ENCODE peak calls at places on chromosome 11, in eight cellular contexts. V is sciatic nerve, J is AG04449, F is non-pigmented ciliary epithelial cell, B is neuronal stem cell, L is dermis microvascular lymphatic vessel endothelial cell, X is EH, Z is Kasumi-1. G is an unnamed sample.

GRCh38 chr11:92125316-92125715 is 99.3 kb upstream of the FAT3 start:
- DNase-seq in V (no peak), J (no peak), F (no peak), B (no peak), L (no peak), X (peak), Z (no peak), G (no peak)

GRCh38 chr11:63845305-63845704 is 6.4 kb downstream of the MARK2 start:
- DNase-seq in V (no peak), J (no peak), F (peak), B (no peak), L (peak), X (peak), Z (no peak), G (no peak)

GRCh38 chr11:132125855-132126841 is 755.7 kb downstream of the NTM start:
- DNase-seq in V (no peak), J (no peak), F (no peak), B (peak), L (no peak), X (peak), Z (no peak), G (no peak)

GRCh38 chr11:23364076-23364475 is 503.8 kb upstream of the CCDC179 start:
- DNase-seq in V (no peak), J (no peak), F (no peak), B (no peak), L (no peak), X (no peak), Z (no peak), G (no peak)

GRCh38 chr11:62545437-62546243 is 966 bp downstream of the AHNAK start:
- DNase-seq in V (peak), J (peak), F (peak), B (peak), L (peak), X (peak), Z (peak), G (peak)

GRCh38 chr11:119751281-119752060 is 22.5 kb upstream of the NECTIN1 start:
- DNase-seq in V (no peak), J (no peak), F (no peak), B (no peak), L (no peak), X (no peak), Z (no peak), G (no peak)

GRCh38 chr11:104146421-104146820 is 17.5 kb downstream of the PDGFD start:
- DNase-seq in V (no peak), J (no peak), F (no peak), B (no peak), L (no peak), X (peak), Z (no peak), G (no peak)

GRCh38 chr11:15985127-15985862 is 371.1 kb downstream of the SOX6 start:
- DNase-seq in V (no peak), J (no peak), F (no peak), B (no peak), L (no peak), X (no peak), Z (no peak), G (no peak)

GRCh38 chr11:64800633-64801464 is 2.2 kb downstream of the MAP4K2 start:
- DNase-seq in V (no peak), J (no peak), F (no peak), B (no peak), L (no peak), X (no peak), Z (no peak), G (no peak)

GRCh38 chr11:27330633-27331270 is 32.3 kb downstream of the CCDC34 start:
- DNase-seq in V (no peak), J (no peak), F (no peak), B (no peak), L (no peak), X (no peak), Z (no peak), G (no peak)

GRCh38 chr11:119589011-119589410 is 140.0 kb downstream of the NECTIN1 start:
- DNase-seq in V (no peak), J (no peak), F (no peak), B (no peak), L (no peak), X (no peak), Z (no peak), G (no peak)

GRCh38 chr11:71139516-71140205 is 112.7 kb downstream of the SHANK2 start:
- DNase-seq in V (peak), J (no peak), F (no peak), B (no peak), L (no peak), X (no peak), Z (no peak), G (peak)

GRCh38 chr11:128544625-128545024 is 42.7 kb downstream of the ETS1 start:
- DNase-seq in V (no peak), J (no peak), F (no peak), B (no peak), L (no peak), X (peak), Z (no peak), G (no peak)

GRCh38 chr11:134460044-134460371 is 48.0 kb upstream of the B3GAT1 start:
- DNase-seq in V (no peak), J (no peak), F (no peak), B (no peak), L (no peak), X (no peak), Z (no peak), G (no peak)

GRCh38 chr11:66883021-66883968 is 26.4 kb downstream of the LRFN4 start:
- DNase-seq in V (peak), J (peak), F (no peak), B (peak), L (peak), X (peak), Z (peak), G (peak)

GRCh38 chr11:115929618-115930129 is 425.5 kb upstream of the CADM1 start:
- DNase-seq in V (no peak), J (no peak), F (no peak), B (no peak), L (no peak), X (no peak), Z (no peak), G (no peak)

GRCh38 chr11:75350743-75351540 is 519 bp downstream of the ARRB1 start:
- DNase-seq in V (no peak), J (no peak), F (no peak), B (no peak), L (peak), X (peak), Z (peak), G (peak)

GRCh38 chr11:103035656-103036434 is 56.1 kb downstream of the DCUN1D5 start:
- DNase-seq in V (no peak), J (peak), F (peak), B (peak), L (peak), X (peak), Z (peak), G (no peak)

GRCh38 chr11:128658499-128658898 is 35.4 kb upstream of the FLI1 start:
- DNase-seq in V (no peak), J (no peak), F (no peak), B (no peak), L (no peak), X (peak), Z (no peak), G (no peak)

GRCh38 chr11:92149996-92150395 is 74.6 kb upstream of the FAT3 start:
- DNase-seq in V (no peak), J (no peak), F (no peak), B (no peak), L (no peak), X (peak), Z (no peak), G (no peak)

GRCh38 chr11:117837070-117837776 is 12.7 kb upstream of the FXYD2 start:
- DNase-seq in V (peak), J (no peak), F (no peak), B (no peak), L (no peak), X (no peak), Z (no peak), G (no peak)

G was measured in left ventricle myocardium superior.